ENCODE peak calls at places on chromosomes 3 and 15, in six cellular contexts. One of them, this sample, is unnamed.

GRCh38 chr15:40252438-40253178 is 13.7 kb downstream of the PAK6 start:
- DNase-seq in epithelial cell of prostate: no peak
- DNase-seq in stimulated activated CD8-positive, alpha-beta memory T cell treated with anti-CD3 and anti-CD28 coated beads, Interleukin-12 subunit alpha, Interleukin-12 subunit beta, amount 100 ng/mL, for 4 hours: no peak
- DNase-seq in pancreas: peak
- DNase-seq in Caki2: no peak
- DNase-seq in transverse colon: peak
- DNase-seq in this sample: peak

GRCh38 chr3:112979244-112979832 is 4.4 kb upstream of the CD200R1 start:
- DNase-seq in epithelial cell of prostate: no peak
- DNase-seq in stimulated activated CD8-positive, alpha-beta memory T cell treated with anti-CD3 and anti-CD28 coated beads, Interleukin-12 subunit alpha, Interleukin-12 subunit beta, amount 100 ng/mL, for 4 hours: no peak
- DNase-seq in pancreas: no peak
- DNase-seq in Caki2: no peak
- DNase-seq in transverse colon: no peak
- DNase-seq in this sample: no peak

GRCh38 chr15:29233566-29233965 is 36.1 kb downstream of the NSMCE3 start:
- DNase-seq in epithelial cell of prostate: peak
- DNase-seq in stimulated activated CD8-positive, alpha-beta memory T cell treated with anti-CD3 and anti-CD28 coated beads, Interleukin-12 subunit alpha, Interleukin-12 subunit beta, amount 100 ng/mL, for 4 hours: no peak
- DNase-seq in pancreas: no peak
- DNase-seq in Caki2: peak
- DNase-seq in transverse colon: no peak
- DNase-seq in this sample: no peak

GRCh38 chr3:98824256-98824655 is 61.1 kb downstream of the ST3GAL6 start:
- DNase-seq in epithelial cell of prostate: no peak
- DNase-seq in stimulated activated CD8-positive, alpha-beta memory T cell treated with anti-CD3 and anti-CD28 coated beads, Interleukin-12 subunit alpha, Interleukin-12 subunit beta, amount 100 ng/mL, for 4 hours: no peak
- DNase-seq in pancreas: no peak
- DNase-seq in Caki2: no peak
- DNase-seq in transverse colon: no peak
- DNase-seq in this sample: no peak

GRCh38 chr3:128011140-128011539 is 41.1 kb upstream of the SEC61A1 start:
- DNase-seq in epithelial cell of prostate: peak
- DNase-seq in stimulated activated CD8-positive, alpha-beta memory T cell treated with anti-CD3 and anti-CD28 coated beads, Interleukin-12 subunit alpha, Interleukin-12 subunit beta, amount 100 ng/mL, for 4 hours: no peak
- DNase-seq in pancreas: peak
- DNase-seq in Caki2: no peak
- DNase-seq in transverse colon: peak
- DNase-seq in this sample: peak

GRCh38 chr15:65365229-65365628 is 12.6 kb downstream of the IGDCC3 start:
- DNase-seq in epithelial cell of prostate: no peak
- DNase-seq in stimulated activated CD8-positive, alpha-beta memory T cell treated with anti-CD3 and anti-CD28 coated beads, Interleukin-12 subunit alpha, Interleukin-12 subunit beta, amount 100 ng/mL, for 4 hours: no peak
- DNase-seq in pancreas: no peak
- DNase-seq in Caki2: no peak
- DNase-seq in transverse colon: no peak
- DNase-seq in this sample: no peak

GRCh38 chr3:47581835-47582234 is 3.2 kb upstream of the CSPG5 start:
- DNase-seq in epithelial cell of prostate: no peak
- DNase-seq in stimulated activated CD8-positive, alpha-beta memory T cell treated with anti-CD3 and anti-CD28 coated beads, Interleukin-12 subunit alpha, Interleukin-12 subunit beta, amount 100 ng/mL, for 4 hours: no peak
- DNase-seq in pancreas: no peak
- DNase-seq in Caki2: no peak
- DNase-seq in transverse colon: no peak
- DNase-seq in this sample: no peak

GRCh38 chr3:18389108-18389733 is 35.9 kb downstream of the SATB1 start:
- DNase-seq in epithelial cell of prostate: no peak
- DNase-seq in stimulated activated CD8-positive, alpha-beta memory T cell treated with anti-CD3 and anti-CD28 coated beads, Interleukin-12 subunit alpha, Interleukin-12 subunit beta, amount 100 ng/mL, for 4 hours: no peak
- DNase-seq in pancreas: no peak
- DNase-seq in Caki2: peak
- DNase-seq in transverse colon: no peak
- DNase-seq in this sample: no peak

This sample was measured in lung.